ENCODE peak calls at places on chromosomes 6 and 20, in five cellular contexts. P is H9, C is GM20000, W is fibroblast of the aortic adventitia, R is M059J. Z is an unnamed sample.

GRCh38 chr6:106547961-106548453 is 81.3 kb downstream of the RTN4IP1 start:
- DNase-seq in R (peak; percentile 63), W (peak; percentile 81), C (no peak), P (no peak), Z (no peak)

GRCh38 chr6:35737413-35738211 is 780 bp downstream of the ARMC12 start:
- DNase-seq in P (no peak), W (peak; percentile 91), R (peak; percentile 81), C (peak; percentile 73), Z (no peak)

GRCh38 chr20:9018346-9018745 is 50.5 kb upstream of the PLCB4 start:
- DNase-seq in C (no peak), P (no peak), R (no peak), W (no peak), Z (no peak)

GRCh38 chr6:89797317-89797716 is 22.3 kb downstream of the MDN1 start:
- DNase-seq in C (no peak), R (peak; percentile 80), P (no peak), W (peak; percentile 83), Z (no peak)

GRCh38 chr6:139480356-139480833 is 105.9 kb upstream of the CITED2 start:
- DNase-seq in R (no peak), W (no peak), P (no peak), C (no peak), Z (no peak)

GRCh38 chr20:44548171-44548678 is 26.4 kb upstream of the SERINC3 start:
- DNase-seq in R (peak; percentile 43), C (no peak), W (peak; percentile 56), P (no peak), Z (no peak)

GRCh38 chr6:151059612-151060095 is 180.1 kb upstream of the AKAP12 start:
- DNase-seq in C (no peak), R (no peak), P (no peak), W (peak; percentile 37), Z (no peak)

GRCh38 chr6:161295784-161296183 is 21.9 kb upstream of the AGPAT4 start:
- DNase-seq in P (no peak), C (no peak), W (no peak), R (no peak), Z (no peak)

GRCh38 chr20:436476-436875 is 25.9 kb downstream of the TBC1D20 start:
- DNase-seq in R (no peak), C (no peak), W (no peak), P (no peak), Z (no peak)

GRCh38 chr6:16681260-16681873 is 79.9 kb downstream of the ATXN1 start:
- DNase-seq in C (no peak), P (no peak), W (peak; percentile 95), R (peak; percentile 96), Z (no peak)

GRCh38 chr6:151370509-151371078 is 20.8 kb downstream of the ZBTB2 start:
- DNase-seq in W (peak; percentile 58), P (no peak), R (no peak), C (no peak), Z (no peak)

GRCh38 chr6:444653-445275 is 53.2 kb downstream of the IRF4 start:
- DNase-seq in C (no peak), R (no peak), W (no peak), P (peak; percentile 16), Z (no peak)

GRCh38 chr6:170311696-170312095 is 5.1 kb downstream of the FAM120B start:
- DNase-seq in R (no peak), P (no peak), C (no peak), W (no peak), Z (no peak)

GRCh38 chr20:50245561-50246366 is 55.1 kb downstream of the CEBPB start:
- DNase-seq in C (no peak), W (peak; percentile 52), R (peak; percentile 90), P (no peak), Z (no peak)

GRCh38 chr6:81772741-81773140 is 20.3 kb upstream of the TENT5A start:
- DNase-seq in C (peak; percentile 58), R (peak; percentile 95), W (no peak), P (no peak), Z (no peak)

GRCh38 chr6:157535354-157536217 is 154.6 kb downstream of the ZDHHC14 start:
- DNase-seq in R (peak; percentile 90), W (peak; percentile 68), P (no peak), C (peak; percentile 29), Z (no peak)

GRCh38 chr20:43563991-43564390 is 5.2 kb downstream of the SGK2 start:
- DNase-seq in C (no peak), W (no peak), R (no peak), P (no peak), Z (no peak)

GRCh38 chr6:92687278-92687677 is 732.1 kb downstream of the EPHA7 start:
- DNase-seq in P (no peak), R (no peak), W (no peak), C (no peak), Z (no peak)

GRCh38 chr6:138293428-138293827 is 75.1 kb upstream of the PBOV1 start:
- DNase-seq in C (no peak), R (peak; percentile 42), P (no peak), W (peak; percentile 28), Z (no peak)

GRCh38 chr20:18133962-18134361 is 3.7 kb upstream of the KAT14 start:
- DNase-seq in W (peak; percentile 24), C (no peak), R (no peak), P (no peak), Z (peak; percentile 42)

GRCh38 chr6:144581807-144582537 is 296.8 kb downstream of the UTRN start:
- DNase-seq in C (peak; percentile 6), W (peak; percentile 43), R (peak; percentile 41), P (peak; percentile 30), Z (peak; percentile 33)

GRCh38 chr20:20410678-20411077 is 42.8 kb downstream of the INSM1 start:
- DNase-seq in P (peak; percentile 75), R (no peak), C (no peak), W (peak; percentile 58), Z (peak; percentile 81)

GRCh38 chr6:106886922-106887797 is 87.4 kb downstream of the CD24 start:
- DNase-seq in P (no peak), W (no peak), C (no peak), R (no peak), Z (no peak)

GRCh38 chr20:22586645-22587310 is 2.4 kb upstream of the FOXA2 start:
- DNase-seq in P (peak; percentile 77), R (no peak), W (peak; percentile 14), C (peak; percentile 74), Z (no peak)

GRCh38 chr6:105600342-105601293 is 197.7 kb upstream of the PREP start:
- DNase-seq in R (peak; percentile 62), W (peak; percentile 93), C (no peak), P (no peak), Z (no peak)

GRCh38 chr6:144688713-144689112 is 403.6 kb downstream of the UTRN start:
- DNase-seq in W (no peak), R (no peak), P (no peak), C (no peak), Z (no peak)

GRCh38 chr6:47727391-47727790 is 29.0 kb downstream of the ADGRF4 start:
- DNase-seq in R (peak; percentile 18), P (no peak), W (peak; percentile 14), C (no peak), Z (no peak)

GRCh38 chr6:41640436-41640835 is 2.2 kb downstream of the MDFI start:
- DNase-seq in W (no peak), R (no peak), P (no peak), C (no peak), Z (no peak)

GRCh38 chr6:52754443-52754842 is 8.8 kb downstream of the GSTA2 start:
- DNase-seq in C (no peak), W (no peak), P (no peak), R (no peak), Z (no peak)

GRCh38 chr6:119348308-119349040 is 1.1 kb downstream of the MAN1A1 start:
- DNase-seq in W (peak; percentile 16), R (peak; percentile 10), P (peak; percentile 47), C (peak; percentile 69), Z (peak; percentile 30)

GRCh38 chr6:10412165-10412947 is 2.5 kb downstream of the TFAP2A start:
- DNase-seq in W (peak; percentile 89), R (peak; percentile 99), P (peak; percentile 86), C (peak; percentile 80), Z (no peak)